ENCODE peak calls at places on chromosomes 13 and 19, in six cellular contexts. M is lower lobe of right lung, T is transverse colon, O is kidney epithelial cell, D is testis, E is neural crest cell. Q is an unnamed sample.

GRCh38 chr13:95535243-95535642 is 17.3 kb upstream of the CLDN10 start:
- DNase-seq in T (no peak), O (peak; percentile 92), M (no peak), E (no peak), D (no peak), Q (no peak)

GRCh38 chr19:46254776-46255175 is 25.2 kb downstream of the IGFL1 start:
- DNase-seq in O (no peak), E (no peak), T (no peak), M (no peak), D (no peak), Q (no peak)

GRCh38 chr13:43364210-43365041 is 341.0 kb downstream of the DNAJC15 start:
- DNase-seq in M (no peak), O (no peak), T (no peak), D (no peak), E (no peak), Q (no peak)

GRCh38 chr19:46065486-46065885 is 24.7 kb upstream of the IGFL4 start:
- DNase-seq in M (no peak), O (no peak), T (no peak), E (no peak), D (no peak), Q (no peak)

GRCh38 chr19:42081584-42082258 is 5.8 kb downstream of the ZNF574 start:
- DNase-seq in T (no peak), M (no peak), O (no peak), E (no peak), D (peak; percentile 32), Q (no peak)

GRCh38 chr19:41249707-41250423 is 14.3 kb upstream of the HNRNPUL1 start:
- DNase-seq in T (no peak), O (no peak), M (no peak), D (no peak), E (no peak), Q (no peak)

GRCh38 chr13:73717632-73718031 is 416.6 kb downstream of the KLF12 start:
- DNase-seq in E (no peak), M (no peak), T (no peak), D (no peak), O (peak; percentile 31), Q (no peak)

GRCh38 chr13:33554919-33555791 is 262.8 kb upstream of the RFC3 start:
- DNase-seq in O (no peak), E (no peak), M (no peak), D (no peak), T (no peak), Q (no peak)

GRCh38 chr13:64758520-64758919 is 2471.6 kb downstream of the PCDH9 start:
- DNase-seq in O (no peak), M (no peak), D (no peak), E (no peak), T (no peak), Q (no peak)

GRCh38 chr13:32503727-32504126 is 34.9 kb downstream of the N4BP2L2 start:
- DNase-seq in T (no peak), M (no peak), E (no peak), D (peak; percentile 65), O (no peak), Q (no peak)
- TF ChIP-seq CTCF in T (no peak), M (no peak), E (no peak), D (no peak), O (no peak), Q (no peak)

GRCh38 chr19:48182434-48182833 is 12.0 kb downstream of the ZSWIM9 start:
- DNase-seq in D (peak; percentile 20), E (no peak), O (no peak), M (no peak), T (no peak), Q (no peak)
- TF ChIP-seq CTCF in D (no peak), E (no peak), O (no peak), M (no peak), T (no peak), Q (peak; percentile 23)

GRCh38 chr13:112242777-112243176 is 133.4 kb upstream of the SPACA7 start:
- DNase-seq in T (no peak), O (no peak), D (peak; percentile 12), E (no peak), M (no peak), Q (no peak)

GRCh38 chr13:112238436-112238995 is 137.6 kb upstream of the SPACA7 start:
- DNase-seq in O (no peak), D (no peak), T (no peak), E (no peak), M (no peak), Q (no peak)

GRCh38 chr13:112240076-112240475 is 136.1 kb upstream of the SPACA7 start:
- DNase-seq in O (no peak), D (peak; percentile 15), M (no peak), T (no peak), E (no peak), Q (no peak)

GRCh38 chr13:112244061-112244460 is 132.1 kb upstream of the SPACA7 start:
- DNase-seq in O (no peak), M (no peak), D (no peak), T (no peak), E (no peak), Q (no peak)

DNA sequence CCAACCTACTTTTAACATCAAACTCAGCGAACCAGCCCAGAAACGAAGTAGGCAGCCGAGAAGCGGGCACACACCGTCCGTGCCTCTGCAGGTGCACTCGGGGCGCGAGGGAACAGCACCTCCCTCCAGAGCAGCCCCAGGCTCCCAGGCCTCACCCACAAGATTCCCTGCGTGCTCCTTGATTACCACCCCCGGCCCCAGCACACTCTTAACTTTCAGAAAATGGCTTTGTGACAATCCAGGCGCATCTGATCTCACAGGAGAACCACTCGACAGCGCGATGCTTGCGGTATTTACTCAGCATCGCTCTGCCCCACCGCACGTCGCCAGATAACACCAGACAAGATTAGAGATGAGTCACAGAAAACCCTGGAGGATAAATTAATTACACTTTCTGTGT is 134.9 kb upstream of the SPACA7 start:
- DNase-seq in T (no peak), E (no peak), D (peak; percentile 14), M (no peak), O (no peak), Q (no peak)
- TF ChIP-seq CTCF in T (no peak), E (no peak), D (no peak), M (no peak), O (no peak), Q (no peak)

DNA sequence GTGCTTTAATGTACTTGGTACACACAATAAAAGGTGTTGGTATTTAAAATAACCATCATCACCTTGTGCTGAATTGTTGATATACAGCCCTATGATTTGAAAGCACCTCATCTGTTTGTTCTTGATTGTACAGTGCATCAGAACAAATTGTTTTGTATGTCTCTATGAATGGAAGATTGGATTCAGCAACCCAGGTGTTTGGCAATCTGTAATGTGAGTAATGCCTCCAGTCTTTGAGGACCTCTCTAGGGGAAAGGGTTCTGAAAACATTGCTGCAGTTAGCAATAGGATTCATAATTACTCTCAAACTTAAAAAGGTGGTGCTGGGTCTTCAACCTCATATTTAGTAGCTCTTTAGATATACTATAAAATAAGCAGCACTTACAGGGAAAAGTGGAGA is 341.8 kb downstream of the OXGR1 start:
- DNase-seq in T (no peak), O (no peak), E (no peak), M (no peak), D (no peak), Q (no peak)
- TF ChIP-seq CTCF in T (no peak), O (no peak), E (no peak), M (no peak), D (no peak), Q (no peak)

DNA sequence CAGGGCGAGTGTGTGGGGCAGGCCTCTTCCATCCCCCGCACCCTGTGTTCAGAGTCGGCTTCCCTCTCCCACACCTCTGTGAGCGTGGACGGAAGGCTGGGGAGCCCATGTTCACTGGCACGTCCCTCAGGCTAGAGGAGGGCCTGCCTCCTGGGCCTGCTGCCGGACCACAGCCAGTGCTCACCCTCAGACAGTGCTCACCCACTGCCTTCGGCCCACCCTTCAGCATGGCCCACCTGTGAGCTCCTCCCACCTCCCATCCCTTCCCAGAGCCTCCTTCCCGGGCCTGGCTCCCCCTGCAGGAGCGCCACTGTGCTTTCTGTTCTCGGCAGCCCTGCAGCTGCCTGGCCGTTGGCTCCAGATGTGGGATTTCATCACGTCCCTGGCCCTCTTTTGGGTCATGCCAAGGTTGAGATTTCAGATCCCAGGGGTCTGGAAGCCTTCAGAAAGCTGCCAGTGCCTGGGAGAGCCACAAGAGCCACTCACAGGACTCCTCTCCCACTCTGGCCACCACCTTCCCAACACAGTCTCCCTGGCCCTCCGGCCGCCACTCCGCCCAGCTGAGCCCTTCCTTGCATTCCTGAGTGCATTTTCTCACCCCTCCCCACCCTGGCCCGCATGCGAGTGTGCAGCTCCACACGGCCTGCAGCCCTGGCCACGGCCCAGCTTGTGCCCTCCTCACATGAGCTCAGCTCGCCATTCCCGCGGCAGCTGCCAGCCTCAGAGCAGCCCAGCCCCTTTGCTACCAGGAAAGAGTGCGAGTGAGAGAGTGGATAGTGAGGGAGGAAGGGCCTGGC is 25.3 kb downstream of the CAPN12 start:
- DNase-seq in E (no peak), M (peak; percentile 67), O (no peak), D (no peak), T (no peak), Q (no peak)
- TF ChIP-seq CTCF in E (peak; percentile 39), M (peak; percentile 19), O (peak; percentile 43), D (no peak), T (peak; percentile 7), Q (peak; percentile 84)

GRCh38 chr19:49869484-49870308 is 2.3 kb upstream of the PNKP start:
- DNase-seq in O (peak; percentile 99), D (peak; percentile 97), T (peak; percentile 97), E (peak; percentile 98), M (peak; percentile 95), Q (peak; percentile 97)
- TF ChIP-seq CTCF in O (no peak), D (peak; percentile 39), T (no peak), E (no peak), M (peak; percentile 12), Q (peak; percentile 31)

Q was measured in chondrocyte.